ENCODE peak calls at places on chromosome 4, in seven cellular contexts. D is right lobe of liver, T is psoas muscle, I is cardiac muscle cell, W is H9, A is GM23338, Y is HCT116. Q is an unnamed sample.

GRCh38 chr4:105555409-105555808 is 3.0 kb downstream of the ARHGEF38 start:
- DNase-seq in I (no peak), D (no peak), T (no peak), Y (no peak), W (peak; percentile 79), A (peak; percentile 97), Q (no peak)

GRCh38 chr4:66032571-66032970 is 362.3 kb upstream of the EPHA5 start:
- DNase-seq in I (no peak), D (no peak), A (no peak), Y (no peak), W (no peak), T (no peak), Q (no peak)

GRCh38 chr4:151690884-151691283 is 69.9 kb downstream of the GATB start:
- DNase-seq in I (peak; percentile 48), W (no peak), D (no peak), T (no peak), A (no peak), Y (no peak), Q (no peak)

GRCh38 chr4:48139688-48140087 is 5.6 kb upstream of the TXK start:
- DNase-seq in T (no peak), I (peak; percentile 21), W (no peak), D (peak; percentile 50), Y (no peak), A (no peak), Q (peak; percentile 6)

GRCh38 chr4:5993876-5994811 is 24.1 kb downstream of the C4orf50 start:
- DNase-seq in I (no peak), W (peak; percentile 24), T (no peak), Y (no peak), A (no peak), D (no peak), Q (no peak)

GRCh38 chr4:55912249-55912648 is 36.5 kb upstream of the CEP135 start:
- DNase-seq in A (no peak), T (no peak), W (no peak), Y (no peak), I (no peak), D (no peak), Q (no peak)

GRCh38 chr4:24559032-24559821 is 25.1 kb downstream of the DHX15 start:
- DNase-seq in A (peak; percentile 46), D (no peak), T (no peak), W (no peak), I (no peak), Y (no peak), Q (no peak)

GRCh38 chr4:82799006-82799881 is 648 bp upstream of the SCD5 start:
- DNase-seq in D (no peak), T (no peak), I (no peak), Y (no peak), A (peak; percentile 38), W (peak; percentile 32), Q (no peak)

GRCh38 chr4:4941741-4942140 is 77.5 kb downstream of the CYTL1 start:
- DNase-seq in D (no peak), W (no peak), A (no peak), T (no peak), Y (no peak), I (no peak), Q (no peak)

GRCh38 chr4:114282937-114283336 is 303.5 kb upstream of the ARSJ start:
- DNase-seq in T (no peak), A (no peak), Y (no peak), I (no peak), W (no peak), D (no peak), Q (no peak)

GRCh38 chr4:141567326-141567915 is 69.0 kb upstream of the IL15 start:
- DNase-seq in T (no peak), Y (no peak), I (no peak), D (no peak), A (no peak), W (no peak), Q (no peak)

GRCh38 chr4:18291313-18291712 is 269.8 kb upstream of the LCORL start:
- DNase-seq in D (no peak), T (no peak), W (no peak), A (peak; percentile 36), I (no peak), Y (no peak), Q (no peak)

GRCh38 chr4:18292411-18292810 is 270.9 kb upstream of the LCORL start:
- DNase-seq in I (no peak), D (no peak), W (no peak), T (no peak), Y (no peak), A (no peak), Q (no peak)

GRCh38 chr4:18297684-18298083 is 276.1 kb upstream of the LCORL start:
- DNase-seq in Y (no peak), T (no peak), W (no peak), D (no peak), I (no peak), A (no peak), Q (no peak)

GRCh38 chr4:18294846-18295245 is 273.3 kb upstream of the LCORL start:
- DNase-seq in D (no peak), T (no peak), W (no peak), Y (no peak), I (no peak), A (no peak), Q (no peak)

GRCh38 chr4:18291981-18292380 is 270.4 kb upstream of the LCORL start:
- DNase-seq in Y (no peak), I (no peak), D (no peak), A (no peak), W (no peak), T (no peak), Q (no peak)
- TF ChIP-seq CTCF in Y (no peak), I (no peak), D (no peak), A (no peak), W (no peak), T (no peak), Q (no peak)

DNA sequence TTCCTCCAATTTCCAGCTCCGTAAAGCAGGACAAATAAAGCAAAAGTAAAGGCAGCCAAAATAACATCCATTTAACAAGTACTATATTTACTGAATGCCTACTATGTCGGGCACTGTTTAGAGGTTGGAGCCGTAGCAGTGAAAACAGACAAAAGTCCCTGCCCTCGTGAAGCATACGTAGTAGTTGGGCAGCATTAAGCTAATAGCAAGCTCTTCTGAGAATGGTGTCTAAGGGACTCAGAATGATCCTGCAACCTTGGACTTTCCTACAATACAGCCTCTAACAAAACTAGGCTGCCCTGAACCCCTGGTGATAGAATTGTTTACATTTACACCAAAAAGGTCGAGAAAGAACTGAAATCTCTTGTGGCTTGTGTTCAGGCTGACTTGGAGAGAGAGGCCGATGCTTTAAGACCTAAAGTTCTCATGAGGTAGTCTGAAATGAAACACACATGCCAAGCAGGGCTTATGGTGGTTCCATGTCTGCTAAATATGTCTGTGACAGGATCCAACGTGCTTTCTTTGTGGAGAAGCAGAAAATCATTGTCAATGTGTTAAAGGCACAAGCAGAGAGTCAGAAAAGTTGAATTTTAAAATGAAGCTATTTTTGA is 876 bp upstream of the PDGFC start:
- DNase-seq in I (no peak), Y (no peak), A (peak; percentile 6), T (no peak), W (no peak), D (no peak), Q (no peak)
- H3K27ac ChIP-seq in I (no peak overlapping the region), Y (peak overlapping the region; percentile 67), A (no peak overlapping the region), T (peak overlapping the region; percentile 89), W (no peak overlapping the region), D (peak overlapping the region; percentile 94), Q (peak overlapping the region; percentile 84)

DNA sequence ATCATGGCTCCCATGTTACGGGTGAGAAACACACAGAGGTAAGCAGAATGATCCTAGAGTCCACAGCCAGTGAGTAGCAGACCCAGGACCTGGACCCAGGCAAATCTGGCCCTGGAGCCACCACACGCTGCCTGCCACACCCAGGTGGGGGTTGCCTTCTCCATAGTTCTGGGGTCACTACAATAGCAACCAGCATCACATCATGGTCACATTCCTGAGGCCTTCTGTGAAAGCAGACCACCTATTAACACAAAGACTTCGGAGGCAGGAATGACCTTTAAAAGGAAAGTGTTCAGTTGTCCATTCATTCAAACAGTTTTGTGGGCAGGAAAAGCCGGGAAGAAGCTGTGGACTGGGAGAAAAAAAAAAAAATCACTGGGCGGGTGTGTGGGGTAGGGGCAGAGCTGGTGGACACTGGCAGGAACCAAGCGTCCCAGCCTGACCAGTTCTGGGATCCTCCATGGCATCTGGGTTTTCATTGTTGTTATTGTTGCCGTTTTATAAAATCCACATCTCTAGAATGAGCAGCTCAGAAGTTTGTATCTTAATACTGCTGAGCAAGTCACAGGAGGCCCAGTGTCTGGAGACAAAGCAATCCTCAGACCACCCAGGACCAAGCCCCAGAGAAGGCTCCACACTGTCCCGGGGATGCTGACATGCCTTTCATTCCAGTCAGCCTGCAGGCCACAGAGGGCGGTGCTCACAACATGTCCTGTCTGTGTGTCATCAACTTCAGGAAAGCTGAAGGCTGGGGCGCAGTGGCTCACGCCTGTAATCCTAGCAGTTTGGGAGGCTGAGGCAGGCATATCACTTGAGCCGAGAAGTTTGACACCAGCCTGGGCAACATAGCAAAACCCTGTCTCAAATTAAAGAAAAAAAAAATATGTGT is 67.0 kb downstream of the SEL1L3 start:
- DNase-seq in I (peak; percentile 70), A (peak; percentile 78), W (peak; percentile 73), D (no peak), T (no peak), Y (no peak), Q (no peak)
- TF ChIP-seq CTCF in I (no peak), A (peak; percentile 14), W (peak; percentile 21), D (no peak), T (no peak), Y (no peak), Q (no peak)

GRCh38 chr4:1223841-1224809 is 24.8 kb downstream of the CTBP1 start:
- DNase-seq in W (no peak), D (no peak), I (no peak), Y (no peak), T (no peak), A (no peak), Q (no peak)

GRCh38 chr4:1226598-1226997 is 22.3 kb downstream of the CTBP1 start:
- DNase-seq in I (no peak), D (no peak), A (no peak), T (no peak), W (no peak), Y (no peak), Q (no peak)

GRCh38 chr4:1227817-1228216 is 21.1 kb downstream of the CTBP1 start:
- DNase-seq in D (no peak), T (no peak), A (no peak), Y (no peak), I (no peak), W (no peak), Q (no peak)

GRCh38 chr4:1226167-1226514 is 22.8 kb downstream of the CTBP1 start:
- DNase-seq in W (no peak), T (peak; percentile 69), D (no peak), A (no peak), I (no peak), Y (no peak), Q (no peak)

DNA sequence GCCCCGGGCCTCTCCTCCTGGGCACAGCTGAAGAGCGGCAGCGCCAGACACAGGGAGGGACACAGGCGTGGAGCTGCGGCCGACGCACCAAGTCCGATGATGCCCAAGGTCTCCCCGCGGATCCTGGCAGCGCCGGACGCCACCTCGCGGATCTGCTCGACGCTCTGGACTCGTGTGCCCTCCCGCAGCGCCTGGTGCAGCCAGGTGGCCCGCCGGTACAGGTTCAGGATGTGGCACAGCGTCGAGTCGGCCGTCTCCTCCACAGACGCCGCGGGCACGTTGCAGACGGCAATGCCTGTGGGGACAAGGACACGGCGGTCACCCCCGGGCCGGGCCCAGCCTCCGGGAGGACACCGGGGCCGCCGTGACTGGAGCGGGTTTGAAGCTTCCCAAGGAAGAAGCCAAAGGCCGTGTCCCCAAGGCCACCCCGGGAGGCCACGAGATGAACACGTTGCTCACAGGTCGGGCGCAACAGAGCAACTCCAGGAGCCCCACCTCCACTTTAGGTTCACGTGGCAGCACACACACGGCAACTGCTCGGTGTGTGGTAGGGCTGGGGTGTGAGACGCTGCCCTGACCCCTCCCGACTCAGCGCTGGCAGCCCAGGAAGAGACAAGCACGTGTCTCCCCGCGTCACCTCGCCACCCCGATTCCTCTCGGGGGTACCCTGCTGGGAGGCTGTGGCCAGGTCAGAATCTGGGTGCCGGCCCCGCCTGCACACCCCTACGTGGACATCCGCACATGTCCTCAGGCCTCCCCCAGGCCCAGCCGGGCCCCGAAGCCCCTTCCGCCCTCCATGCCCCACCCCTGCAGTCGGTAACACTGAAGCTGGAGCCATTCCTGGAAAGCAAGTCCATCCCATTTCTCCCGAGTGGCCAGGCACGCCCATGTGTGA is 23.4 kb downstream of the CTBP1 start:
- DNase-seq in Y (no peak), T (no peak), D (no peak), I (no peak), W (no peak), A (no peak), Q (no peak)
- H3K27ac ChIP-seq in Y (no peak overlapping the region), T (no peak overlapping the region), D (no peak overlapping the region), I (no peak overlapping the region), W (no peak overlapping the region), A (no peak overlapping the region), Q (no peak overlapping the region)